ENCODE peak calls at places on chromosomes 6 and 20, in seven cellular contexts. One of them, this sample, is unnamed.

GRCh38 chr6:85574932-85575598 is 18.6 kb downstream of the SNX14 start:
- DNase-seq in neural crest cell: no peak
- DNase-seq in mammary epithelial cell: peak; percentile 87
- DNase-seq in GM06990: no peak
- DNase-seq in GM13976: no peak
- DNase-seq in GM12865: no peak
- DNase-seq in fibroblast of pulmonary artery: peak; percentile 47
- DNase-seq in this sample: no peak

GRCh38 chr20:47189060-47189459 is 167.4 kb downstream of the ZMYND8 start:
- DNase-seq in neural crest cell: no peak
- DNase-seq in mammary epithelial cell: no peak
- DNase-seq in GM06990: no peak
- DNase-seq in GM13976: no peak
- DNase-seq in GM12865: no peak
- DNase-seq in fibroblast of pulmonary artery: no peak
- DNase-seq in this sample: no peak

GRCh38 chr6:33858804-33859203 is 55.0 kb upstream of the MLN start:
- DNase-seq in neural crest cell: no peak
- DNase-seq in mammary epithelial cell: no peak
- DNase-seq in GM06990: no peak
- DNase-seq in GM13976: no peak
- DNase-seq in GM12865: no peak
- DNase-seq in fibroblast of pulmonary artery: no peak
- DNase-seq in this sample: no peak

GRCh38 chr6:15948930-15949900 is 179.7 kb upstream of the MYLIP start:
- DNase-seq in neural crest cell: no peak
- DNase-seq in mammary epithelial cell: peak; percentile 57
- DNase-seq in GM06990: no peak
- DNase-seq in GM13976: no peak
- DNase-seq in GM12865: no peak
- DNase-seq in fibroblast of pulmonary artery: peak; percentile 28
- DNase-seq in this sample: no peak

GRCh38 chr20:36541227-36542018 is at the start of gene MYL9:
- DNase-seq in neural crest cell: peak; percentile 36
- DNase-seq in mammary epithelial cell: no peak
- DNase-seq in GM06990: peak; percentile 44
- DNase-seq in GM13976: peak; percentile 84
- DNase-seq in GM12865: peak; percentile 36
- DNase-seq in fibroblast of pulmonary artery: peak; percentile 77
- DNase-seq in this sample: peak; percentile 76

GRCh38 chr6:135514706-135515105 is 17.2 kb upstream of the AHI1 start:
- DNase-seq in neural crest cell: no peak
- DNase-seq in mammary epithelial cell: no peak
- DNase-seq in GM06990: no peak
- DNase-seq in GM13976: no peak
- DNase-seq in GM12865: no peak
- DNase-seq in fibroblast of pulmonary artery: no peak
- DNase-seq in this sample: no peak

GRCh38 chr20:21102691-21103311 is 3.4 kb downstream of the LINC00237 start:
- DNase-seq in neural crest cell: no peak
- DNase-seq in mammary epithelial cell: peak; percentile 35
- DNase-seq in GM06990: peak; percentile 38
- DNase-seq in GM13976: peak; percentile 65
- DNase-seq in GM12865: peak; percentile 42
- DNase-seq in fibroblast of pulmonary artery: peak; percentile 7
- DNase-seq in this sample: peak; percentile 55

GRCh38 chr6:168159503-168159902 is 80.5 kb upstream of the FRMD1 start:
- DNase-seq in neural crest cell: no peak
- DNase-seq in mammary epithelial cell: no peak
- DNase-seq in GM06990: no peak
- DNase-seq in GM13976: no peak
- DNase-seq in GM12865: no peak
- DNase-seq in fibroblast of pulmonary artery: no peak
- DNase-seq in this sample: no peak

GRCh38 chr20:217266-217665 is 9.8 kb upstream of the DEFB129 start:
- DNase-seq in neural crest cell: no peak
- DNase-seq in mammary epithelial cell: no peak
- DNase-seq in GM06990: no peak
- DNase-seq in GM13976: no peak
- DNase-seq in GM12865: no peak
- DNase-seq in fibroblast of pulmonary artery: no peak
- DNase-seq in this sample: no peak

GRCh38 chr6:110063864-110064263 is 85.8 kb downstream of the GPR6 start:
- DNase-seq in neural crest cell: no peak
- DNase-seq in mammary epithelial cell: no peak
- DNase-seq in GM06990: peak; percentile 37
- DNase-seq in GM13976: peak; percentile 37
- DNase-seq in GM12865: peak; percentile 71
- DNase-seq in fibroblast of pulmonary artery: no peak
- DNase-seq in this sample: no peak

GRCh38 chr6:109455502-109456282 is at the start of gene MICAL1:
- DNase-seq in neural crest cell: peak; percentile 55
- DNase-seq in mammary epithelial cell: peak; percentile 38
- DNase-seq in GM06990: peak; percentile 95
- DNase-seq in GM13976: peak; percentile 85
- DNase-seq in GM12865: peak; percentile 96
- DNase-seq in fibroblast of pulmonary artery: peak; percentile 57
- DNase-seq in this sample: peak; percentile 83

GRCh38 chr20:22533823-22534751 is 50.3 kb downstream of the FOXA2 start:
- DNase-seq in neural crest cell: no peak
- DNase-seq in mammary epithelial cell: no peak
- DNase-seq in GM06990: no peak
- DNase-seq in GM13976: no peak
- DNase-seq in GM12865: no peak
- DNase-seq in fibroblast of pulmonary artery: no peak
- DNase-seq in this sample: no peak

GRCh38 chr6:17574871-17575560 is 25.1 kb upstream of the FAM8A1 start:
- DNase-seq in neural crest cell: no peak
- DNase-seq in mammary epithelial cell: peak; percentile 73
- DNase-seq in GM06990: no peak
- DNase-seq in GM13976: no peak
- DNase-seq in GM12865: no peak
- DNase-seq in fibroblast of pulmonary artery: peak; percentile 71
- DNase-seq in this sample: no peak

GRCh38 chr20:22453244-22454080 is 130.9 kb downstream of the FOXA2 start:
- DNase-seq in neural crest cell: no peak
- DNase-seq in mammary epithelial cell: peak; percentile 43
- DNase-seq in GM06990: no peak
- DNase-seq in GM13976: no peak
- DNase-seq in GM12865: no peak
- DNase-seq in fibroblast of pulmonary artery: peak; percentile 26
- DNase-seq in this sample: no peak

GRCh38 chr6:127554435-127555006 is 22.5 kb upstream of the C6orf58 start:
- DNase-seq in neural crest cell: no peak
- DNase-seq in mammary epithelial cell: peak; percentile 41
- DNase-seq in GM06990: no peak
- DNase-seq in GM13976: no peak
- DNase-seq in GM12865: peak; percentile 40
- DNase-seq in fibroblast of pulmonary artery: peak; percentile 64
- DNase-seq in this sample: no peak
- TF ChIP-seq CTCF in neural crest cell: peak; percentile 55
- TF ChIP-seq CTCF in mammary epithelial cell: peak; percentile 73
- TF ChIP-seq CTCF in GM06990: peak; percentile 60
- TF ChIP-seq CTCF in GM13976: peak; percentile 18
- TF ChIP-seq CTCF in GM12865: peak; percentile 37
- TF ChIP-seq CTCF in fibroblast of pulmonary artery: peak; percentile 67
- TF ChIP-seq CTCF in this sample: peak; percentile 53

DNA sequence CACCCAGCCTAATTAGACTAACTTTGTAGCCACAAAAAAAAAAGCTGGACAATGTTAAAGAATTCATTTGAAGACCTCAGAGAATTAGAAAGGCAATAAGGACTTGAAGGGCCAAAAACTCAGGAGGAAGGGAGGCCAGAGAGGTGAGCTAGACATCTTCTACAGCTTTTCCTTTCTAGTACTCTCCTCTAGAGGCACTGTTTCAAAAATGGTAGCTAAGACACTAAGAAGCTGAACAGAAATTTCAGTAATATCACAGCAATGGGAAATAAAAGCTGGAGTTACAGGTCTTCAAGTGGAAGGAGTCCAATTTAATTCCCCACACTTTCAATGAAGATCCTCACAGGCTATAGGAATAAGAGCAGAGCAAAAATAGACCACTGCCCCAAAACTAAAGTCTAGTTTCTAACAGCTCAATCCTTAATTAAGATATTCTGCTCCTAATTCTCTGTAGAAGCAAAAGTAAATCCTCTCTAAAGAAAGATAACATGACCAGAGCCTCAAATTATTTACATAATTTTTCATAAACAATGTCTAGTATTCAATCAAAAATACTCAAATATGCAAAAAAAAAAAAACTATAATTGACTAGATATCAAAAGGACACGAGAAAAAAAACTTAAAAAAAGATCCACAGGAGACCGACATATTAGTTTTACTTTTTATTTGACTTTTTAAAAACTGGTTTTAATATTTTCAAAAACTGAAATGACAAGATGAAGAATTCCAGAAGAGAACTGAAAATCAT is 63.7 kb downstream of the RNGTT start:
- DNase-seq in neural crest cell: no peak
- DNase-seq in mammary epithelial cell: no peak
- DNase-seq in GM06990: no peak
- DNase-seq in GM13976: no peak
- DNase-seq in GM12865: peak; percentile 2
- DNase-seq in fibroblast of pulmonary artery: no peak
- DNase-seq in this sample: no peak
- TF ChIP-seq CTCF in neural crest cell: peak; percentile 48
- TF ChIP-seq CTCF in mammary epithelial cell: peak; percentile 27
- TF ChIP-seq CTCF in GM06990: peak; percentile 35
- TF ChIP-seq CTCF in GM13976: no peak
- TF ChIP-seq CTCF in GM12865: peak; percentile 12
- TF ChIP-seq CTCF in fibroblast of pulmonary artery: peak; percentile 20
- TF ChIP-seq CTCF in this sample: no peak

DNA sequence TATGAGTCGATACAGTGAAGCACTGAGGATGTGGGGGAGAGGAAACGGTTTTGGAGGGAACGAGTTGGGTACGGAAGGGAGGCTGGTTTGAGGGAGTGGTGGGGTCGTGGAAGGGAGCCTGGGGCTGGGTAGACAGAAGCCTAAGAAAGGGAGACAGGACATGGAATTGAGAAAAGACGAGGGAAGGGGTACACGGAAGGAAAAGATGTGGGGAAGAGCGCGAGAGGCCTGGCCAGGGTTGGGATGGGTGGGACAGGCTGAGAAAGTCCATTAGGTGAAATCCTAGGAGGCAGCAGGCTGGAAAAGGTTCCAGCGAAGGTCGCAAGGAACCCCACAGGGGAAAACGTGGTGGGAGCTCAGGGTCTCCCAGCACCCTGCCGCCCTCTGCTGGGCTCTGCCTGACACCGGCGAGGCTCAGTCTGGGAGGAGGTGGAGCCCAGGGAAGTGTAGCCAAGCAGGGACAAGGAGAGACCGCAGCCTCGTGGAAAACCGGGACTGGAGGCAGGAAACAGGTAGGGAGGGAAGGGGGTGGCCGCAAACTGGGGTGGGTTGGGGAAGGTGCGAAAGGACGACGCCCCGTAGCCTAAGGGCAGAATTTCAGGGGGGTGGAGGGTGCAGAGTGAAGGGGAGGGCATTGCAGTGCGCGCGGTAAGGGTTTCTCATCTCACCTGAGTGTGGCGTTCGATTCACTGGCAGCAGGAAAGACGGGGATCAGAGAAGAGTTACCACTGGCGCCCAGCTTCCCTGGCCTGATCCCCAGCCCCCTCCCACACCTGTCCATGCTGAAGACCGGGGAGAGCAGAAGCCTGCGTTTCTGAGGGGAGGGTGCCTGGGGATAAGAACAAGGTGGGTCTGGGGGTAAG is 4.3 kb downstream of the GABBR1 start:
- DNase-seq in neural crest cell: peak; percentile 74
- DNase-seq in mammary epithelial cell: peak; percentile 55
- DNase-seq in GM06990: no peak
- DNase-seq in GM13976: peak; percentile 84
- DNase-seq in GM12865: peak; percentile 42
- DNase-seq in fibroblast of pulmonary artery: peak; percentile 79
- DNase-seq in this sample: peak; percentile 80
- TF ChIP-seq CTCF in neural crest cell: peak; percentile 77
- TF ChIP-seq CTCF in mammary epithelial cell: peak; percentile 81
- TF ChIP-seq CTCF in GM06990: peak; percentile 86
- TF ChIP-seq CTCF in GM13976: peak; percentile 82
- TF ChIP-seq CTCF in GM12865: peak; percentile 74
- TF ChIP-seq CTCF in fibroblast of pulmonary artery: peak; percentile 86
- TF ChIP-seq CTCF in this sample: peak; percentile 93

GRCh38 chr20:48948612-48949011 is 27.1 kb downstream of the ARFGEF2 start:
- DNase-seq in neural crest cell: no peak
- DNase-seq in mammary epithelial cell: no peak
- DNase-seq in GM06990: no peak
- DNase-seq in GM13976: no peak
- DNase-seq in GM12865: no peak
- DNase-seq in fibroblast of pulmonary artery: no peak
- DNase-seq in this sample: no peak
- TF ChIP-seq CTCF in neural crest cell: no peak
- TF ChIP-seq CTCF in mammary epithelial cell: no peak
- TF ChIP-seq CTCF in GM06990: no peak
- TF ChIP-seq CTCF in GM13976: no peak
- TF ChIP-seq CTCF in GM12865: no peak
- TF ChIP-seq CTCF in fibroblast of pulmonary artery: no peak
- TF ChIP-seq CTCF in this sample: no peak

GRCh38 chr6:107418118-107418517 is 41.2 kb downstream of the PDSS2 start:
- DNase-seq in neural crest cell: no peak
- DNase-seq in mammary epithelial cell: peak; percentile 9
- DNase-seq in GM06990: peak; percentile 3
- DNase-seq in GM13976: peak; percentile 20
- DNase-seq in GM12865: peak; percentile 39
- DNase-seq in fibroblast of pulmonary artery: peak; percentile 33
- DNase-seq in this sample: peak; percentile 20
- TF ChIP-seq CTCF in neural crest cell: peak; percentile 42
- TF ChIP-seq CTCF in mammary epithelial cell: peak; percentile 53
- TF ChIP-seq CTCF in GM06990: peak; percentile 77
- TF ChIP-seq CTCF in GM13976: no peak
- TF ChIP-seq CTCF in GM12865: peak; percentile 55
- TF ChIP-seq CTCF in fibroblast of pulmonary artery: peak; percentile 66
- TF ChIP-seq CTCF in this sample: peak; percentile 16

GRCh38 chr6:150905769-150906168 is 40.3 kb downstream of the MTHFD1L start:
- DNase-seq in neural crest cell: no peak
- DNase-seq in mammary epithelial cell: no peak
- DNase-seq in GM06990: no peak
- DNase-seq in GM13976: peak; percentile 23
- DNase-seq in GM12865: no peak
- DNase-seq in fibroblast of pulmonary artery: no peak
- DNase-seq in this sample: no peak
- TF ChIP-seq CTCF in neural crest cell: peak; percentile 38
- TF ChIP-seq CTCF in mammary epithelial cell: peak; percentile 46
- TF ChIP-seq CTCF in GM06990: peak; percentile 54
- TF ChIP-seq CTCF in GM13976: no peak
- TF ChIP-seq CTCF in GM12865: peak; percentile 26
- TF ChIP-seq CTCF in fibroblast of pulmonary artery: peak; percentile 41
- TF ChIP-seq CTCF in this sample: peak; percentile 17

DNA sequence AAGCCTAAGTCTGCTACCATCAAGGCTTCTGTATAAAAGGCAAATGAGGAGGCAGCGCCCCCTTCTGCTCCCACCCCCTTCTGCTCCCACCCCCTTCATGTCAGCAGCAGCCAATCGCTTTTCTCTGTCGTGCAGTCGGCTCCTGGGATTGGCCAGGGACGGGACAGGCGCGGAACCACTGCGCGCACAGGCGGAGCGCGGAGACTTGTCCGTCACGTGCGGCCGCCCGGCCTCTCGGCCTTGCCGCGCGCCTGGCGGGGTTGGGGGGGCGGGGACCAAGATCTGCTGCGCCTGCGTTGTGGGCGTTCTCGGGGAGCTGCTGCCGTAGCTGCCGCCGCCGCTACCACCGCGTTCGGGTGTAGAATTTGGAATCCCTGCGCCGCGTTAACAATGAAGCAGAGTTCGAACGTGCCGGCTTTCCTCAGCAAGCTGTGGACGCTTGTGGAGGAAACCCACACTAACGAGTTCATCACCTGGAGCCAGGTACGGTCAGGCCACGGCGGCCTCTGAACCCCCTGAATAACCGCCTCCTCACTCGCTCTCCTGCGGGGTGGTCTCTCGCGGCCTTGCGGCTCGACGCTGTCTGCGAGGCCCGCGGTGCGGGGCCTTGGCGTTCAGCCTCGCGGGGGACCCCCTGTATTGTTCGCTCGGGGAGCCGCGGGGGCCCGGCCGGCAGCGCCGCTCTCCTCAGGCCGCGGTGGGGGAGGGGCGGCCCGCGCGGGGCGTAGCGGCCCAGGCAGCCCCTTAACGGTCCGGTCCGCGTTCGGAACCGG is at the start of gene HSF2:
- DNase-seq in neural crest cell: peak; percentile 78
- DNase-seq in mammary epithelial cell: peak; percentile 98
- DNase-seq in GM06990: peak; percentile 98
- DNase-seq in GM13976: peak; percentile 92
- DNase-seq in GM12865: peak; percentile 98
- DNase-seq in fibroblast of pulmonary artery: peak; percentile 98
- DNase-seq in this sample: peak; percentile 93
- TF ChIP-seq CTCF in neural crest cell: no peak
- TF ChIP-seq CTCF in mammary epithelial cell: peak; percentile 32
- TF ChIP-seq CTCF in GM06990: peak; percentile 19
- TF ChIP-seq CTCF in GM13976: no peak
- TF ChIP-seq CTCF in GM12865: peak; percentile 17
- TF ChIP-seq CTCF in fibroblast of pulmonary artery: peak; percentile 23
- TF ChIP-seq CTCF in this sample: peak; percentile 9